ENCODE peak calls at places on chromosomes 5 and 9, in ten cellular contexts. Q is bronchial epithelial cell; E is choroid plexus epithelial cell; I is stimulated activated CD4-positive, alpha-beta T cell treated with anti-CD3 and anti-CD28 coated beads, Interleukin-1b, Interleukin-23, amount 100 ng/mL, for 48 hours; U is ELF-1; M is mammary epithelial cell; P is NCI-H1105; H is Right ventricle myocardium superior; K is effector memory CD8-positive, alpha-beta T cell; T is activated CD8-positive, alpha-beta T cell treated with anti-CD3 and anti-CD28 coated beads, Interleukin-2, amount 10 ng/mL, durations not matched to agents 7 days and 5 days. C is an unnamed sample.

GRCh38 chr9:109302606-109303005 is 18.3 kb downstream of the EPB41L4B start:
- DNase-seq in Q (no peak), E (no peak), I (no peak), U (no peak), M (no peak), P (no peak), H (no peak), K (no peak), T (no peak), C (no peak)

GRCh38 chr9:26561928-26562327 is 330.7 kb downstream of the CAAP1 start:
- DNase-seq in Q (no peak), E (no peak), I (no peak), U (no peak), M (no peak), P (no peak), H (no peak), K (no peak), T (no peak), C (no peak)

GRCh38 chr9:136254381-136255165 is 9.0 kb upstream of the QSOX2 start:
- DNase-seq in Q (no peak), E (peak; percentile 12), I (no peak), U (no peak), M (no peak), P (no peak), H (peak; percentile 65), K (no peak), T (no peak), C (no peak)

GRCh38 chr9:121285835-121286687 is 18.1 kb downstream of the GSN start:
- DNase-seq in Q (peak; percentile 64), E (peak; percentile 65), I (no peak), U (peak; percentile 84), M (peak; percentile 83), P (no peak), H (peak; percentile 82), K (no peak), T (no peak), C (peak; percentile 85)

GRCh38 chr5:149127394-149127955 is 13.8 kb upstream of the ABLIM3 start:
- DNase-seq in Q (peak; percentile 52), E (no peak), I (no peak), U (no peak), M (no peak), P (no peak), H (no peak), K (no peak), T (no peak), C (no peak)

GRCh38 chr5:17020586-17021362 is 84.7 kb upstream of the MYO10 start:
- DNase-seq in Q (no peak), E (no peak), I (no peak), U (no peak), M (no peak), P (no peak), H (no peak), K (no peak), T (no peak), C (no peak)

GRCh38 chr5:54719384-54720306 is 202.1 kb downstream of the SNX18 start:
- DNase-seq in Q (peak; percentile 62), E (peak; percentile 99), I (peak; percentile 36), U (peak; percentile 91), M (peak; percentile 50), P (no peak), H (peak; percentile 65), K (no peak), T (no peak), C (peak; percentile 97)

GRCh38 chr5:138138949-138139775 is at the start of gene NME5:
- DNase-seq in Q (peak; percentile 53), E (peak; percentile 80), I (no peak), U (peak; percentile 82), M (no peak), P (peak; percentile 41), H (peak; percentile 75), K (no peak), T (no peak), C (peak; percentile 92)

GRCh38 chr9:70117835-70118319 is 74.2 kb downstream of the MAMDC2 start:
- DNase-seq in Q (peak; percentile 57), E (peak; percentile 78), I (no peak), U (no peak), M (peak; percentile 42), P (no peak), H (no peak), K (no peak), T (no peak), C (no peak)

GRCh38 chr9:92480332-92480771 is 2.0 kb downstream of the ASPN start:
- DNase-seq in Q (peak; percentile 63), E (peak; percentile 55), I (no peak), U (no peak), M (no peak), P (no peak), H (no peak), K (no peak), T (no peak), C (no peak)

GRCh38 chr9:6197330-6197729 is 18.3 kb upstream of the IL33 start:
- DNase-seq in Q (peak; percentile 47), E (peak; percentile 63), I (no peak), U (peak; percentile 30), M (peak; percentile 24), P (no peak), H (no peak), K (no peak), T (no peak), C (peak; percentile 55)

GRCh38 chr5:113513384-113514262 is at the start of gene YTHDC2:
- DNase-seq in Q (peak; percentile 63), E (peak; percentile 84), I (peak; percentile 90), U (peak; percentile 97), M (peak; percentile 79), P (peak; percentile 55), H (peak; percentile 94), K (peak; percentile 88), T (peak; percentile 90), C (peak; percentile 96)

GRCh38 chr5:73186976-73187375 is 14.0 kb downstream of the TMEM174 start:
- DNase-seq in Q (no peak), E (no peak), I (no peak), U (no peak), M (no peak), P (no peak), H (no peak), K (no peak), T (no peak), C (peak; percentile 24)

GRCh38 chr9:132793606-132794580 is 84.2 kb downstream of the AK8 start:
- DNase-seq in Q (no peak), E (no peak), I (no peak), U (no peak), M (no peak), P (no peak), H (no peak), K (no peak), T (no peak), C (peak; percentile 44)

GRCh38 chr9:91917436-91917835 is 32.6 kb downstream of the ROR2 start:
- DNase-seq in Q (no peak), E (no peak), I (no peak), U (no peak), M (no peak), P (no peak), H (no peak), K (no peak), T (no peak), C (peak; percentile 36)

GRCh38 chr5:34905564-34905963 is 9.7 kb downstream of the RAD1 start:
- DNase-seq in Q (no peak), E (peak; percentile 51), I (no peak), U (no peak), M (no peak), P (no peak), H (no peak), K (no peak), T (no peak), C (no peak)

GRCh38 chr9:99052849-99053715 is 51.8 kb upstream of the TGFBR1 start:
- DNase-seq in Q (no peak), E (no peak), I (no peak), U (no peak), M (no peak), P (no peak), H (no peak), K (no peak), T (peak; percentile 32), C (no peak)

GRCh38 chr9:36770025-36770424 is 197.3 kb downstream of the MELK start:
- DNase-seq in Q (no peak), E (no peak), I (no peak), U (no peak), M (no peak), P (no peak), H (no peak), K (no peak), T (no peak), C (no peak)

GRCh38 chr5:57298985-57299491 is 125.2 kb downstream of the GPBP1 start:
- DNase-seq in Q (peak; percentile 72), E (peak; percentile 94), I (peak; percentile 74), U (peak; percentile 83), M (peak; percentile 50), P (peak; percentile 25), H (no peak), K (peak; percentile 41), T (peak; percentile 58), C (peak; percentile 69)

GRCh38 chr5:52725781-52726180 is 61.9 kb upstream of the ITGA1 start:
- DNase-seq in Q (no peak), E (no peak), I (no peak), U (no peak), M (no peak), P (peak; percentile 10), H (peak; percentile 46), K (no peak), T (no peak), C (no peak)

GRCh38 chr9:19232830-19233194 is 2.3 kb downstream of the DENND4C start:
- DNase-seq in Q (peak; percentile 25), E (peak; percentile 80), I (no peak), U (no peak), M (peak; percentile 15), P (no peak), H (no peak), K (no peak), T (no peak), C (no peak)

GRCh38 chr9:88922091-88922490 is 69.2 kb upstream of the S1PR3 start:
- DNase-seq in Q (no peak), E (no peak), I (peak; percentile 44), U (peak; percentile 12), M (no peak), P (no peak), H (no peak), K (peak; percentile 8), T (peak; percentile 76), C (no peak)

GRCh38 chr5:10854526-10855277 is 93.7 kb upstream of the DAP start:
- DNase-seq in Q (no peak), E (peak; percentile 23), I (no peak), U (no peak), M (peak; percentile 5), P (no peak), H (no peak), K (no peak), T (no peak), C (no peak)

GRCh38 chr5:132251220-132251725 is 6.2 kb upstream of the PDLIM4 start:
- DNase-seq in Q (no peak), E (no peak), I (no peak), U (no peak), M (no peak), P (no peak), H (no peak), K (no peak), T (no peak), C (peak; percentile 36)

GRCh38 chr5:53095931-53096525 is 13.5 kb downstream of the MOCS2 start:
- DNase-seq in Q (peak; percentile 63), E (peak; percentile 87), I (peak; percentile 66), U (no peak), M (peak; percentile 37), P (no peak), H (no peak), K (peak; percentile 58), T (peak; percentile 86), C (peak; percentile 85)

C was measured in endodermal cell.